ENCODE peak calls at places on chromosomes 2 and 18, in seven cellular contexts. One of them, this sample, is unnamed.

GRCh38 chr2:145066795-145067194 is 546.9 kb upstream of the ZEB2 start:
- DNase-seq in suprapubic skin: peak; percentile 60
- DNase-seq in sigmoid colon: no peak
- DNase-seq in tibial artery: peak; percentile 34
- DNase-seq in GM23248: peak; percentile 28
- DNase-seq in pancreas: no peak
- DNase-seq in spleen: no peak
- DNase-seq in this sample: no peak

GRCh38 chr2:35510641-35511040 is 844.9 kb upstream of the CRIM1 start:
- DNase-seq in suprapubic skin: no peak
- DNase-seq in sigmoid colon: no peak
- DNase-seq in tibial artery: no peak
- DNase-seq in GM23248: no peak
- DNase-seq in pancreas: no peak
- DNase-seq in spleen: no peak
- DNase-seq in this sample: no peak

GRCh38 chr2:1750935-1751767 is 6.8 kb upstream of the PXDN start:
- DNase-seq in suprapubic skin: no peak
- DNase-seq in sigmoid colon: peak; percentile 90
- DNase-seq in tibial artery: peak; percentile 76
- DNase-seq in GM23248: peak; percentile 92
- DNase-seq in pancreas: peak; percentile 85
- DNase-seq in spleen: peak; percentile 80
- DNase-seq in this sample: no peak

GRCh38 chr2:24047703-24048033 is 477 bp upstream of the WDCP start:
- DNase-seq in suprapubic skin: no peak
- DNase-seq in sigmoid colon: no peak
- DNase-seq in tibial artery: no peak
- DNase-seq in GM23248: no peak
- DNase-seq in pancreas: no peak
- DNase-seq in spleen: no peak
- DNase-seq in this sample: no peak

GRCh38 chr2:63654959-63655358 is 66.2 kb downstream of the MDH1 start:
- DNase-seq in suprapubic skin: no peak
- DNase-seq in sigmoid colon: no peak
- DNase-seq in tibial artery: no peak
- DNase-seq in GM23248: peak; percentile 77
- DNase-seq in pancreas: no peak
- DNase-seq in spleen: no peak
- DNase-seq in this sample: no peak

GRCh38 chr2:238260879-238261278 is 21.0 kb upstream of the HES6 start:
- DNase-seq in suprapubic skin: no peak
- DNase-seq in sigmoid colon: no peak
- DNase-seq in tibial artery: no peak
- DNase-seq in GM23248: no peak
- DNase-seq in pancreas: peak; percentile 81
- DNase-seq in spleen: no peak
- DNase-seq in this sample: no peak

GRCh38 chr2:5494212-5494611 is 198.0 kb upstream of the SOX11 start:
- DNase-seq in suprapubic skin: no peak
- DNase-seq in sigmoid colon: no peak
- DNase-seq in tibial artery: no peak
- DNase-seq in GM23248: no peak
- DNase-seq in pancreas: no peak
- DNase-seq in spleen: no peak
- DNase-seq in this sample: no peak

GRCh38 chr2:70984576-70985282 is 6.3 kb downstream of the ANKRD53 start:
- DNase-seq in suprapubic skin: peak; percentile 70
- DNase-seq in sigmoid colon: peak; percentile 71
- DNase-seq in tibial artery: no peak
- DNase-seq in GM23248: peak; percentile 61
- DNase-seq in pancreas: no peak
- DNase-seq in spleen: peak; percentile 95
- DNase-seq in this sample: peak; percentile 74

GRCh38 chr2:65420712-65421431 is 11.5 kb downstream of the SPRED2 start:
- DNase-seq in suprapubic skin: no peak
- DNase-seq in sigmoid colon: no peak
- DNase-seq in tibial artery: no peak
- DNase-seq in GM23248: peak; percentile 40
- DNase-seq in pancreas: no peak
- DNase-seq in spleen: peak; percentile 80
- DNase-seq in this sample: no peak

GRCh38 chr18:42839408-42839807 is 276.1 kb downstream of the RIT2 start:
- DNase-seq in suprapubic skin: no peak
- DNase-seq in sigmoid colon: no peak
- DNase-seq in tibial artery: no peak
- DNase-seq in GM23248: no peak
- DNase-seq in pancreas: no peak
- DNase-seq in spleen: no peak
- DNase-seq in this sample: no peak

GRCh38 chr2:46967990-46968647 is 52.5 kb upstream of the MCFD2 start:
- DNase-seq in suprapubic skin: peak; percentile 93
- DNase-seq in sigmoid colon: peak; percentile 90
- DNase-seq in tibial artery: peak; percentile 89
- DNase-seq in GM23248: peak; percentile 99
- DNase-seq in pancreas: no peak
- DNase-seq in spleen: no peak
- DNase-seq in this sample: no peak

GRCh38 chr2:38154395-38154794 is 78.4 kb upstream of the CYP1B1 start:
- DNase-seq in suprapubic skin: no peak
- DNase-seq in sigmoid colon: no peak
- DNase-seq in tibial artery: no peak
- DNase-seq in GM23248: no peak
- DNase-seq in pancreas: no peak
- DNase-seq in spleen: no peak
- DNase-seq in this sample: no peak

GRCh38 chr2:198162276-198162675 is 357.9 kb downstream of the PLCL1 start:
- DNase-seq in suprapubic skin: no peak
- DNase-seq in sigmoid colon: no peak
- DNase-seq in tibial artery: no peak
- DNase-seq in GM23248: no peak
- DNase-seq in pancreas: no peak
- DNase-seq in spleen: no peak
- DNase-seq in this sample: no peak

GRCh38 chr2:215215637-215216036 is 77.2 kb upstream of the ABCA12 start:
- DNase-seq in suprapubic skin: no peak
- DNase-seq in sigmoid colon: no peak
- DNase-seq in tibial artery: no peak
- DNase-seq in GM23248: no peak
- DNase-seq in pancreas: no peak
- DNase-seq in spleen: no peak
- DNase-seq in this sample: no peak

GRCh38 chr2:62197017-62197586 is 1.2 kb downstream of the B3GNT2 start:
- DNase-seq in suprapubic skin: no peak
- DNase-seq in sigmoid colon: no peak
- DNase-seq in tibial artery: no peak
- DNase-seq in GM23248: peak; percentile 41
- DNase-seq in pancreas: peak; percentile 72
- DNase-seq in spleen: peak; percentile 89
- DNase-seq in this sample: peak; percentile 66

GRCh38 chr2:62197609-62198236 is 1.8 kb downstream of the B3GNT2 start:
- DNase-seq in suprapubic skin: no peak
- DNase-seq in sigmoid colon: no peak
- DNase-seq in tibial artery: no peak
- DNase-seq in GM23248: peak; percentile 55
- DNase-seq in pancreas: peak; percentile 72
- DNase-seq in spleen: peak; percentile 89
- DNase-seq in this sample: no peak

GRCh38 chr2:62199392-62200125 is 3.6 kb downstream of the B3GNT2 start:
- DNase-seq in suprapubic skin: no peak
- DNase-seq in sigmoid colon: no peak
- DNase-seq in tibial artery: no peak
- DNase-seq in GM23248: peak; percentile 50
- DNase-seq in pancreas: no peak
- DNase-seq in spleen: no peak
- DNase-seq in this sample: peak; percentile 27

GRCh38 chr2:62196278-62196901 is 475 bp downstream of the B3GNT2 start:
- DNase-seq in suprapubic skin: peak; percentile 76
- DNase-seq in sigmoid colon: peak; percentile 81
- DNase-seq in tibial artery: peak; percentile 36
- DNase-seq in GM23248: peak; percentile 34
- DNase-seq in pancreas: peak; percentile 87
- DNase-seq in spleen: peak; percentile 95
- DNase-seq in this sample: peak; percentile 78

GRCh38 chr2:62198237-62198633 is 2.3 kb downstream of the B3GNT2 start:
- DNase-seq in suprapubic skin: no peak
- DNase-seq in sigmoid colon: no peak
- DNase-seq in tibial artery: no peak
- DNase-seq in GM23248: no peak
- DNase-seq in pancreas: no peak
- DNase-seq in spleen: no peak
- DNase-seq in this sample: no peak
- H3K4me1 ChIP-seq in suprapubic skin: peaks cover 53% of the 10 kb centered on the region
- H3K4me1 ChIP-seq in sigmoid colon: no peaks in the 10 kb centered on the region
- H3K4me1 ChIP-seq in tibial artery: peaks cover 45% of the 10 kb centered on the region
- H3K4me1 ChIP-seq in GM23248: peaks cover 18% of the 10 kb centered on the region
- H3K4me1 ChIP-seq in pancreas: peaks cover 42% of the 10 kb centered on the region
- H3K4me1 ChIP-seq in spleen: peaks cover 75% of the 10 kb centered on the region
- H3K4me1 ChIP-seq in this sample: peaks cover 64% of the 10 kb centered on the region

GRCh38 chr18:28723506-28723905 is 546.6 kb upstream of the CDH2 start:
- DNase-seq in suprapubic skin: no peak
- DNase-seq in sigmoid colon: no peak
- DNase-seq in tibial artery: no peak
- DNase-seq in GM23248: no peak
- DNase-seq in pancreas: no peak
- DNase-seq in spleen: no peak
- DNase-seq in this sample: no peak

GRCh38 chr18:28729321-28729720 is 552.4 kb upstream of the CDH2 start:
- DNase-seq in suprapubic skin: no peak
- DNase-seq in sigmoid colon: no peak
- DNase-seq in tibial artery: no peak
- DNase-seq in GM23248: peak; percentile 72
- DNase-seq in pancreas: no peak
- DNase-seq in spleen: no peak
- DNase-seq in this sample: no peak

GRCh38 chr18:28725876-28726275 is 548.9 kb upstream of the CDH2 start:
- DNase-seq in suprapubic skin: no peak
- DNase-seq in sigmoid colon: no peak
- DNase-seq in tibial artery: no peak
- DNase-seq in GM23248: peak; percentile 41
- DNase-seq in pancreas: no peak
- DNase-seq in spleen: no peak
- DNase-seq in this sample: no peak

DNA sequence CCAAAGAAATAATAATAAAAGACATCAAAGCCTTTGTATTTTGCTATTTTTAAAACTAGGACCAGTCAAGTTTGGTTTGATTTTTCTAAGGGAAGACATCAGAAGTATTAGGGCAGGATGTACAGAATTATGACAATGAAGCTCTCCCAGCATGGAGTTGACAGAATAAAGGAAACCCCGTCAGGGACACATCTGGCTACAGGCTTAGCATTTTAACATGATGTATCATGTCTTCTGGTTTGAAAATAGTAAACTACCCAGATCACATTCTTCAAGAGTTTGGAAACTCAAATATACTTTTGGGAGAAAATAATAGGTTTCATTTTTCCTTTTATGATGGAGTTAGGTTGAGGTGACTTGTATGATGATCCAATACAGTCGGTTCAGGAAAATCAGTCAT is 552.0 kb upstream of the CDH2 start:
- DNase-seq in suprapubic skin: no peak
- DNase-seq in sigmoid colon: no peak
- DNase-seq in tibial artery: no peak
- DNase-seq in GM23248: peak; percentile 55
- DNase-seq in pancreas: no peak
- DNase-seq in spleen: no peak
- DNase-seq in this sample: no peak
- H3K27ac ChIP-seq in suprapubic skin: no peak overlapping the region
- H3K27ac ChIP-seq in sigmoid colon: no peak overlapping the region
- H3K27ac ChIP-seq in tibial artery: no peak overlapping the region
- H3K27ac ChIP-seq in GM23248: peak overlapping the region; percentile 30
- H3K27ac ChIP-seq in pancreas: no peak overlapping the region
- H3K27ac ChIP-seq in spleen: no peak overlapping the region
- H3K27ac ChIP-seq in this sample: no peak overlapping the region

DNA sequence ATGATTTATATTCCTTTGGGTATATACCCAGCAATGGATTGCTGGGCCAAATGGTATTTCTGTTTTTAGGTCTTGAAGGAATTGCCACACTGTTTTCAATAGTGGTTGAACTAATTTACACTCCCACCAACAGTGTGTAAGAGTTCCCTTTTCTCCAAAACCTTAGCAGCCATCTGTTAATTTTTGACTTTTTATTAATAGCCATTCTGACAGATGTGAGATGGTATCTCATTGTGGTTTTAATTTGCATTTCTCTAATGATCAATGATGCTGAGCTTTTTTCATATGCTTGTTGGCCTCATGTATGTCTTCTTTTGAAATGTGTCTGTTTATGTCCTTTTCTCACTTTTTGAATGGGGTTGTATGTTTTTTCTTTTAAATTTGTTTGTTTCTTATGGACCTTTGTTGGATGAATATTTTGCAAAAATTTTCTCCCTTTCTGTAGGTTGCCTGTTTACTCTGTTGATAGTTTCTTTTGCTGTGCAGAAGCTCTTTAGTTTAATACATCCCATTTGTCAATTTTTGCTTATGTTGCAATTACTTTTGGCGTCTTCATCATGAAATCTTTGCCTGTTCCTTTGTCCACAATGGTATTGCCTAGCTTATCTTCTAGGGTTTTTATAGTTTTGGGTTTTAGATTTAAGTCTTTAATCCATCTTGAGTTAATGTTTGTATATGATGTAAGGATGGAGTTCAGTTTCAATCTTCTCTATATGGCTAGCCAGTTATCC is 119.7 kb upstream of the XIRP2 start:
- DNase-seq in suprapubic skin: no peak
- DNase-seq in sigmoid colon: no peak
- DNase-seq in tibial artery: no peak
- DNase-seq in GM23248: no peak
- DNase-seq in pancreas: no peak
- DNase-seq in spleen: no peak
- DNase-seq in this sample: no peak
- H3K36me3 ChIP-seq in suprapubic skin: no peaks in the 10 kb centered on the region
- H3K36me3 ChIP-seq in sigmoid colon: no peaks in the 10 kb centered on the region
- H3K36me3 ChIP-seq in tibial artery: no peaks in the 10 kb centered on the region
- H3K36me3 ChIP-seq in GM23248: no peaks in the 10 kb centered on the region
- H3K36me3 ChIP-seq in pancreas: no peaks in the 10 kb centered on the region
- H3K36me3 ChIP-seq in spleen: no peaks in the 10 kb centered on the region
- H3K36me3 ChIP-seq in this sample: no peaks in the 10 kb centered on the region

GRCh38 chr2:54470241-54470938 is 14.3 kb downstream of the SPTBN1 start:
- DNase-seq in suprapubic skin: no peak
- DNase-seq in sigmoid colon: no peak
- DNase-seq in tibial artery: no peak
- DNase-seq in GM23248: peak; percentile 60
- DNase-seq in pancreas: no peak
- DNase-seq in spleen: no peak
- DNase-seq in this sample: no peak

GRCh38 chr2:54468643-54469042 is 12.5 kb downstream of the SPTBN1 start:
- DNase-seq in suprapubic skin: no peak
- DNase-seq in sigmoid colon: no peak
- DNase-seq in tibial artery: no peak
- DNase-seq in GM23248: peak; percentile 85
- DNase-seq in pancreas: no peak
- DNase-seq in spleen: no peak
- DNase-seq in this sample: no peak

GRCh38 chr2:54469484-54470053 is 13.4 kb downstream of the SPTBN1 start:
- DNase-seq in suprapubic skin: no peak
- DNase-seq in sigmoid colon: no peak
- DNase-seq in tibial artery: no peak
- DNase-seq in GM23248: no peak
- DNase-seq in pancreas: no peak
- DNase-seq in spleen: no peak
- DNase-seq in this sample: no peak

GRCh38 chr2:54473876-54474275 is 17.7 kb downstream of the SPTBN1 start:
- DNase-seq in suprapubic skin: no peak
- DNase-seq in sigmoid colon: no peak
- DNase-seq in tibial artery: no peak
- DNase-seq in GM23248: no peak
- DNase-seq in pancreas: no peak
- DNase-seq in spleen: no peak
- DNase-seq in this sample: no peak

GRCh38 chr2:54471221-54471711 is 15.1 kb downstream of the SPTBN1 start:
- DNase-seq in suprapubic skin: no peak
- DNase-seq in sigmoid colon: no peak
- DNase-seq in tibial artery: no peak
- DNase-seq in GM23248: peak; percentile 45
- DNase-seq in pancreas: no peak
- DNase-seq in spleen: no peak
- DNase-seq in this sample: no peak
- H3K4me1 ChIP-seq in suprapubic skin: peaks cover 40% of the 10 kb centered on the region
- H3K4me1 ChIP-seq in sigmoid colon: no peaks in the 10 kb centered on the region
- H3K4me1 ChIP-seq in tibial artery: peaks cover 39% of the 10 kb centered on the region
- H3K4me1 ChIP-seq in GM23248: peaks cover 46% of the 10 kb centered on the region
- H3K4me1 ChIP-seq in pancreas: no peaks in the 10 kb centered on the region
- H3K4me1 ChIP-seq in spleen: peaks cover 62% of the 10 kb centered on the region
- H3K4me1 ChIP-seq in this sample: no peaks in the 10 kb centered on the region